ENCODE peak calls at places on chromosome 6, in six cellular contexts. Q, V, E, N, G and I are unnamed samples.

GRCh38 chr6:97215157-97215769 is 67.8 kb downstream of the MMS22L start:
- DNase-seq in Q (no peak), E (peak), N (peak), G (no peak), V (no peak), I (peak)

GRCh38 chr6:158031445-158032353 is 50.0 kb downstream of the SYNJ2 start:
- DNase-seq in V (no peak), N (peak), Q (peak), G (no peak), E (peak), I (no peak)

GRCh38 chr6:125201961-125202729 is 48.6 kb downstream of the TPD52L1 start:
- DNase-seq in Q (peak), G (no peak), E (peak), N (peak), V (no peak), I (peak)

GRCh38 chr6:115932481-115932880 is 128.2 kb downstream of the FRK start:
- DNase-seq in G (no peak), Q (no peak), N (no peak), V (no peak), E (no peak), I (peak)

GRCh38 chr6:11769816-11770545 is 8.6 kb downstream of the ADTRP start:
- DNase-seq in E (peak), G (no peak), V (no peak), N (no peak), Q (no peak), I (peak)

GRCh38 chr6:441126-441920 is 49.8 kb downstream of the IRF4 start:
- DNase-seq in E (no peak), V (no peak), N (no peak), Q (no peak), G (no peak), I (no peak)

GRCh38 chr6:50285735-50286134 is 236.0 kb upstream of the DEFB112 start:
- DNase-seq in N (no peak), Q (no peak), G (no peak), E (no peak), V (no peak), I (no peak)

GRCh38 chr6:152220785-152221184 is 413.3 kb downstream of the ESR1 start:
- DNase-seq in G (no peak), V (no peak), N (peak), Q (no peak), E (no peak), I (no peak)

GRCh38 chr6:43120938-43121913 is 45.1 kb downstream of the PTK7 start:
- DNase-seq in V (no peak), N (peak), E (no peak), G (peak), Q (peak), I (peak)

GRCh38 chr6:28769626-28770402 is 154.0 kb downstream of the TRIM27 start:
- DNase-seq in E (peak), Q (no peak), N (peak), V (no peak), G (no peak), I (no peak)

GRCh38 chr6:89941031-89941775 is 46.9 kb downstream of the GJA10 start:
- DNase-seq in V (no peak), G (peak), N (peak), Q (no peak), E (peak), I (no peak)

GRCh38 chr6:27894839-27895762 is 17.1 kb downstream of the OR2B2 start:
- DNase-seq in N (peak), Q (no peak), V (peak), E (peak), G (peak), I (peak)

GRCh38 chr6:169097336-169098052 is 156.2 kb downstream of the THBS2 start:
- DNase-seq in E (no peak), N (peak), G (no peak), Q (no peak), V (no peak), I (no peak)

GRCh38 chr6:111439169-111439568 is 43.8 kb downstream of the REV3L start:
- DNase-seq in Q (no peak), V (no peak), G (no peak), N (no peak), E (no peak), I (no peak)

GRCh38 chr6:13453771-13454251 is 33.6 kb downstream of the GFOD1 start:
- DNase-seq in N (no peak), G (no peak), E (peak), V (peak), Q (peak), I (peak)

GRCh38 chr6:13712485-13712990 is 903 bp upstream of the RANBP9 start:
- DNase-seq in N (peak), V (no peak), Q (no peak), E (no peak), G (no peak), I (no peak)

GRCh38 chr6:166310634-166311033 is 2.4 kb upstream of the PRR18 start:
- DNase-seq in V (no peak), G (no peak), E (no peak), Q (no peak), N (no peak), I (no peak)

GRCh38 chr6:167137881-167138280 is 15.0 kb downstream of the CCR6 start:
- DNase-seq in N (no peak), Q (no peak), E (no peak), G (no peak), V (no peak), I (no peak)

GRCh38 chr6:71346034-71346680 is 57.5 kb downstream of the OGFRL1 start:
- DNase-seq in V (no peak), N (no peak), Q (no peak), G (no peak), E (no peak), I (no peak)

GRCh38 chr6:73694711-73695411 is 1.1 kb upstream of the CD109 start:
- DNase-seq in N (peak), V (no peak), E (no peak), Q (no peak), G (no peak), I (peak)

GRCh38 chr6:152948150-152948768 is 34.6 kb downstream of the FBXO5 start:
- DNase-seq in V (no peak), G (no peak), Q (no peak), N (peak), E (peak), I (peak)

GRCh38 chr6:34182751-34183531 is 37.1 kb upstream of the GRM4 start:
- DNase-seq in N (peak), Q (peak), E (no peak), V (peak), G (no peak), I (no peak)

GRCh38 chr6:138622967-138623366 is 123.7 kb upstream of the NHSL1 start:
- DNase-seq in Q (peak), G (no peak), N (no peak), V (no peak), E (no peak), I (peak)

GRCh38 chr6:32666420-32667300 is at the start of gene HLA-DQB1:
- DNase-seq in V (peak), G (no peak), Q (no peak), N (no peak), E (peak), I (peak)

GRCh38 chr6:130473886-130474285 is 108.1 kb downstream of the TMEM200A start:
- DNase-seq in N (peak), G (no peak), E (no peak), V (no peak), Q (no peak), I (peak)

GRCh38 chr6:131949909-131950766 is 1.0 kb downstream of the CCN2 start:
- DNase-seq in G (peak), V (peak), N (peak), E (peak), Q (peak), I (peak)

GRCh38 chr6:65570340-65570739 is 136.7 kb downstream of the EYS start:
- DNase-seq in V (no peak), Q (no peak), E (no peak), N (no peak), G (no peak), I (no peak)

GRCh38 chr6:65569505-65569904 is 137.5 kb downstream of the EYS start:
- DNase-seq in E (peak), V (no peak), G (no peak), Q (no peak), N (no peak), I (no peak)

GRCh38 chr6:65566117-65566516 is 140.9 kb downstream of the EYS start:
- DNase-seq in Q (no peak), E (no peak), G (no peak), N (no peak), V (no peak), I (no peak)
- TF ChIP-seq CTCF in Q (no peak), E (no peak), G (no peak), N (no peak), V (no peak), I (no peak)

DNA sequence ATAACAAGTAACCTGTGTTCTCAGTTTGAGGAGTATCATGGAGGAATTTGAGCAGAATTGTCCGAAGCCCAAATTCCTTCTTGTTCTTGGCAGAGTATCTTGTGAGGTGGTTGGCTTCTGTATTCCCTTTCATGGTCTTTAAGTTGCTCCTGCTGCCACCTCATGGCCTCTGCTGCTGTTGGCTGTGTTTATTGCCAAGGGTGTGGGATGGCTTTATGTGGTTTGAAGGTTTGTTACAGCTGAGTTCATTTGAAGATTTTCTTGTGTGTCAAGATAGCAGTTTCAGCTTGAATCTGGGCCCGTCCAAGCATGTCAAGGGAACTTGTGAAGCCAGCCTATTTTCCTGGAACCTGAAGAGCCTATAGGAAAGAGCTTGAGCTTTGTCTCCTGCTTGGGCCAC is 20.2 kb upstream of the TTK start:
- DNase-seq in G (no peak), N (peak), V (no peak), Q (no peak), E (peak), I (peak)
- TF ChIP-seq CTCF in G (no peak), N (no peak), V (peak), Q (peak), E (no peak), I (peak)

GRCh38 chr6:40802481-40802880 is 215.3 kb upstream of the LRFN2 start:
- DNase-seq in V (no peak), N (no peak), Q (no peak), G (no peak), E (no peak), I (no peak)

GRCh38 chr6:40803897-40804702 is 216.9 kb upstream of the LRFN2 start:
- DNase-seq in Q (no peak), G (no peak), E (no peak), N (peak), V (no peak), I (no peak)

GRCh38 chr6:40806479-40806878 is 219.3 kb upstream of the LRFN2 start:
- DNase-seq in E (no peak), N (peak), G (no peak), Q (no peak), V (no peak), I (no peak)

GRCh38 chr6:40805336-40805735 is 218.2 kb upstream of the LRFN2 start:
- DNase-seq in Q (no peak), G (no peak), E (no peak), N (no peak), V (no peak), I (no peak)

GRCh38 chr6:40804905-40805304 is 217.7 kb upstream of the LRFN2 start:
- DNase-seq in N (no peak), E (no peak), V (no peak), Q (no peak), G (no peak), I (no peak)
- TF ChIP-seq CTCF in N (peak), E (no peak), V (peak), Q (no peak), G (no peak), I (peak)

DNA sequence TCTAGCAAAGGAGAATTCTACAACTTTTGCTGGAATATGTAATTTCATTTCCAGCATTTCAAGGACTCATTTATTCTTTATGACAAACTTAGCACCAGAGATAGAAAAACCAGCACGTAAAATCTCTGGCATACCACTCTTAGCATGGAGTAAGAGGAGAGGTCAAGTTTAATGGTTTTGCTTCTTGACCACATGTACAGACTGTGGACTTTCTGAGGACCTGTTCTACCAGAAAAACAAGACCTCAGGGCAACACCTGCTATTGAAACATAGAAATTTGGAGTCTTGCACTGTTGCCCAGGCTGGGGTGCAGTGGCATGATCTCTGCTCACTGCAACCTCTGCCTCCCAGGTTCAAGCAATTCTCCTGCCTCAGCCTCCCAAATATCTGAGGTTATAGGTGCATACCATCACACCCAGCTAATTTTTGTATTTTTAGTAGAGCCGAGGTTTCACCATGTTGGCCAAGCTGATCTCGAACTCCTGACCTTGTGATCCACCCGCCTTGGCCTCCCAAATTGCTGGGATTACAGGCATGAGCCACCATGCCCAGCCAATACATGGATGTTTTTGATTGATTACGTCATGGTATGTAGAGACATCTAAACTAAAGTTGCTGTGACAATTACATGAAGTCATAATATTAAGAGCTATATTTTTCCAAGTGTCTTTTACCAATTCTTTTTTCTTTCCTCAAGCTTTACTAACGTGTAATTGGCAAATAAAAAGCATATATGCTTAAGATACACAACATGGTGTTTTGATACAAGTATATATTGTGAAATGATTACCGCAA is 36.1 kb downstream of the CRYBG1 start:
- DNase-seq in N (no peak), V (no peak), Q (no peak), E (peak), G (no peak), I (no peak)
- TF ChIP-seq CTCF in N (no peak), V (no peak), Q (no peak), E (no peak), G (no peak), I (no peak)